ENCODE peak calls at places on chromosomes 4 and X, in seven cellular contexts. Q is HAP-1; M is ovary; B is heart right ventricle; P is A549; N is CD8-positive, alpha-beta T cell; I is suprapubic skin. H is an unnamed sample.

GRCh38 chr4:8736083-8736825 is 135.4 kb downstream of the HMX1 start:
- DNase-seq in N (no peak), M (no peak), B (no peak), Q (no peak), I (no peak), P (no peak), H (no peak)

GRCh38 chr4:10075158-10075863 is 41.3 kb downstream of the WDR1 start:
- DNase-seq in N (no peak), M (no peak), P (no peak), Q (no peak), I (no peak), B (no peak), H (no peak)

GRCh38 chr4:5050520-5050955 is 742 bp upstream of the STK32B start:
- DNase-seq in P (peak; percentile 83), I (peak; percentile 82), B (peak; percentile 66), N (no peak), M (peak; percentile 58), Q (peak; percentile 79), H (no peak)

GRCh38 chrX:42920752-42921151 is 142.8 kb upstream of the PPP1R2C start:
- DNase-seq in P (no peak), Q (no peak), M (no peak), N (no peak), I (no peak), B (no peak), H (no peak)

GRCh38 chrX:107736781-107737531 is 38.6 kb downstream of the TSC22D3 start:
- DNase-seq in Q (no peak), B (no peak), I (no peak), N (no peak), P (peak; percentile 17), M (no peak), H (no peak)

GRCh38 chrX:44952329-44953027 is 79.5 kb downstream of the KDM6A start:
- DNase-seq in B (no peak), I (no peak), M (no peak), N (no peak), Q (no peak), P (no peak), H (no peak)

GRCh38 chr4:71267244-71267643 is 71.6 kb upstream of the SLC4A4 start:
- DNase-seq in P (no peak), Q (no peak), I (no peak), B (no peak), M (no peak), N (no peak), H (no peak)

GRCh38 chrX:120365320-120365719 is 3.4 kb downstream of the ATP1B4 start:
- DNase-seq in P (peak; percentile 10), I (no peak), Q (no peak), M (peak; percentile 31), B (peak; percentile 29), N (peak; percentile 40), H (peak; percentile 1)

GRCh38 chrX:57906790-57907189 is 3.5 kb downstream of the ZXDA start:
- DNase-seq in P (no peak), Q (peak; percentile 24), B (no peak), I (no peak), M (no peak), N (no peak), H (no peak)

GRCh38 chr4:119314356-119314755 is 7.6 kb downstream of the FABP2 start:
- DNase-seq in N (peak; percentile 35), Q (peak; percentile 74), I (no peak), B (peak; percentile 29), P (peak; percentile 39), M (no peak), H (no peak)

GRCh38 chr4:161003418-161004057 is 1160.3 kb downstream of the FSTL5 start:
- DNase-seq in N (no peak), I (no peak), B (no peak), P (no peak), M (no peak), Q (no peak), H (no peak)

GRCh38 chr4:158630893-158631292 is 40.8 kb downstream of the C4orf46 start:
- DNase-seq in B (peak; percentile 6), I (no peak), M (no peak), P (no peak), N (no peak), Q (no peak), H (no peak)

GRCh38 chr4:76968937-76969336 is 19.4 kb downstream of the SEPTIN11 start:
- DNase-seq in P (no peak), B (no peak), Q (no peak), M (no peak), I (no peak), N (no peak), H (no peak)
- H3K4me1 ChIP-seq in P (peaks cover 13% of the 10 kb centered on the region), B (peaks cover 5% of the 10 kb centered on the region), Q (peaks cover 2% of the 10 kb centered on the region), M (no peaks in the 10 kb centered on the region), I (peaks cover 5% of the 10 kb centered on the region), N (peaks cover 6% of the 10 kb centered on the region), H (peaks cover 14% of the 10 kb centered on the region)

DNA sequence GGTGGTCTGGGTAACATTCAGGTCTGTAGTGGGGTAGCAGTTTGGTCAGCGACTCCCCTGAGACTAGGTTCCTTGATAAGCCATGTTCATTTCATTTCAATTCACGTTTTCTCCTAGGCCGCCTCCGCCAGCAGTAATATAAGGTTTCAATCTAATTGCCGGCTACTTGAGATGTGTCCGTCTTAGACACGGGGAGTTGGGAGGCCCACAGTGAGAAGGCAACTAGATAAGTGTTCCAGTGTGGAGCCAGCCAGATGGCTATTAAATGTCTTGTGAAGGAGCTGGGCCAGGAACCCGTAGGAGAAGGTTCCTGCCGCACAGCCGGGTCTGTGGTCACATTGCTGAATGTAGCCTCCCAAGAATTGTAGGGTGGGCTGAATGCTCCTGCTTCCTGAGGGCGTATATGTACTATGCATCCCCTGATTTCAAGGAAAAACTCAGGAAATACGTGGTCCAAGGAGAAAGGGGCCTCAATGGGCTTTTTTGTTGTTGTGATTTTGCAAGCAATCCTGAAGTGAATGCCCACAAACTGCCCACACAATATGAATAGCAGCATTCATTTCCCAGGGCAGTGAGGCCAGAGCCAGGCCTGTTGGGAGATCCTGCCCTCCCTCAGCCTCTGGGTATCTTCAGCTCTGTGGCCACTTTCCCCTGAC is 220.6 kb upstream of the RPL34 start:
- DNase-seq in I (no peak), Q (no peak), P (no peak), N (no peak), B (no peak), M (no peak), H (no peak)
- H3K4me3 ChIP-seq in I (no peak overlapping the region), Q (no peak overlapping the region), P (no peak overlapping the region), N (no peak overlapping the region), B (no peak overlapping the region), M (no peak overlapping the region), H (no peak overlapping the region)

GRCh38 chr4:83115656-83116285 is 1.2 kb upstream of the PLAC8 start:
- DNase-seq in Q (peak; percentile 17), I (no peak), B (no peak), P (no peak), N (no peak), M (no peak), H (no peak)
- H3K9me3 ChIP-seq in Q (no peaks in the 10 kb centered on the region), I (no peaks in the 10 kb centered on the region), B (no peaks in the 10 kb centered on the region), P (no peaks in the 10 kb centered on the region), N (no peaks in the 10 kb centered on the region), M (no peaks in the 10 kb centered on the region), H (no peaks in the 10 kb centered on the region)

DNA sequence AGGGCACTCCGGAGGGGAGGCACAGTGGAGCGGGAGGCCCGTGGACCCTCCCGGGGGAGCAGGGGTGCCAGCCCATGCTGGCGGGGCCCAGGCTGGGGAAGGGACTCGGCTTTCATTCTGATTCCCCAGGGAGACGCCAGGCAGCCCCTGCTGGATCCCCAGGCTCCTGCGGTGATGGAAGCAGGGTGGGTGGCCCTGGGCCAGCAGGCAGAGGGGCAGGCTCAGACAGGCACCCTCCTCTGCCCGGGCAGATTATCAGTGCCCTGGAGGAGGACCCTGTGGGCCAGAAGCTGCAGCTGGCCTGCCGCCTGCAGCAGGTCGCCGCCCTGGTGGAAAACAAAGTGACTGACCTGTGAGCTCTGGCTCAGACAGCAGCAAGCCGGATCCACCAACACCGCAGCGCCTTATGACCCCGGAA is 2.1 kb upstream of the SRPK3 start:
- DNase-seq in N (no peak), P (peak; percentile 25), M (no peak), I (no peak), B (no peak), Q (no peak), H (no peak)
- H3K4me1 ChIP-seq in N (no peaks in the 10 kb centered on the region), P (no peaks in the 10 kb centered on the region), M (no peaks in the 10 kb centered on the region), I (peaks cover 25% of the 10 kb centered on the region), B (peaks cover 11% of the 10 kb centered on the region), Q (peaks cover 4% of the 10 kb centered on the region), H (peaks cover 26% of the 10 kb centered on the region)

GRCh38 chrX:80810365-80810978 is 795 bp upstream of the BRWD3 start:
- DNase-seq in Q (no peak), I (no peak), N (no peak), P (peak; percentile 0), M (no peak), B (no peak), H (no peak)
- H3K4me3 ChIP-seq in Q (peak overlapping the region; percentile 51), I (peak overlapping the region; percentile 61), N (peak overlapping the region; percentile 96), P (peak overlapping the region; percentile 80), M (peak overlapping the region; percentile 38), B (peak overlapping the region; percentile 71), H (peak overlapping the region; percentile 87)

GRCh38 chr4:164396439-164396838 is 357.5 kb upstream of the SMIM31 start:
- DNase-seq in Q (no peak), I (no peak), B (no peak), M (no peak), N (no peak), P (no peak), H (no peak)
- H3K9me3 ChIP-seq in Q (no peaks in the 10 kb centered on the region), I (no peaks in the 10 kb centered on the region), B (no peaks in the 10 kb centered on the region), M (no peaks in the 10 kb centered on the region), N (no peaks in the 10 kb centered on the region), P (no peaks in the 10 kb centered on the region), H (no peaks in the 10 kb centered on the region)

H was measured in thoracic aorta.